ENCODE peak calls at places on chromosome 1, in five cellular contexts. Z is HCT116; W is foreskin fibroblast; A is activated naive CD4-positive, alpha-beta T cell; X is astrocyte of the spinal cord. L is an unnamed sample.

GRCh38 chr1:227577500-227577899 is 14.1 kb downstream of the ZNF678 start:
- DNase-seq in Z (no peak), W (no peak), A (no peak), X (no peak), L (no peak)

GRCh38 chr1:80218112-80218511 is 1211.6 kb upstream of the ADGRL4 start:
- DNase-seq in Z (peak; percentile 54), W (peak; percentile 59), A (no peak), X (peak; percentile 68), L (peak; percentile 55)

GRCh38 chr1:47433037-47433421 is 4.8 kb upstream of the FOXD2 start:
- DNase-seq in Z (no peak), W (no peak), A (no peak), X (no peak), L (no peak)

GRCh38 chr1:24082372-24082771 is 29.6 kb downstream of the MYOM3 start:
- DNase-seq in Z (no peak), W (no peak), A (no peak), X (no peak), L (no peak)

GRCh38 chr1:186875874-186876273 is 47.1 kb downstream of the PLA2G4A start:
- DNase-seq in Z (no peak), W (no peak), A (no peak), X (no peak), L (no peak)

GRCh38 chr1:187691439-187691838 is 862.7 kb downstream of the PLA2G4A start:
- DNase-seq in Z (peak; percentile 66), W (peak; percentile 92), A (no peak), X (peak; percentile 96), L (peak; percentile 96)

GRCh38 chr1:172122381-172122780 is 281.1 kb downstream of the DNM3 start:
- DNase-seq in Z (no peak), W (no peak), A (no peak), X (no peak), L (no peak)

GRCh38 chr1:6497215-6497866 is 5.9 kb upstream of the PLEKHG5 start:
- DNase-seq in Z (no peak), W (no peak), A (peak; percentile 48), X (no peak), L (no peak)

GRCh38 chr1:209651148-209651547 is 1.1 kb downstream of the LAMB3 start:
- DNase-seq in Z (peak; percentile 67), W (peak; percentile 74), A (no peak), X (peak; percentile 76), L (peak; percentile 86)

GRCh38 chr1:180594723-180595122 is 36.0 kb downstream of the OVAAL start:
- DNase-seq in Z (no peak), W (no peak), A (no peak), X (no peak), L (no peak)

GRCh38 chr1:25989440-25989839 is 8.4 kb downstream of the PAFAH2 start:
- DNase-seq in Z (no peak), W (no peak), A (no peak), X (no peak), L (no peak)

GRCh38 chr1:31327381-31327780 is 30.5 kb downstream of the ZCCHC17 start:
- DNase-seq in Z (no peak), W (peak; percentile 42), A (no peak), X (peak; percentile 19), L (no peak)

GRCh38 chr1:171912509-171913185 is 71.3 kb downstream of the DNM3 start:
- DNase-seq in Z (no peak), W (no peak), A (no peak), X (no peak), L (no peak)

GRCh38 chr1:36532810-36533401 is 50.2 kb upstream of the CSF3R start:
- DNase-seq in Z (no peak), W (no peak), A (no peak), X (no peak), L (no peak)

GRCh38 chr1:236039736-236040670 is 24.9 kb downstream of the NID1 start:
- DNase-seq in Z (no peak), W (no peak), A (no peak), X (peak; percentile 64), L (peak; percentile 93)

GRCh38 chr1:92975551-92976232 is 14.4 kb upstream of the DIPK1A start:
- DNase-seq in Z (no peak), W (no peak), A (no peak), X (no peak), L (no peak)

L was measured in HCEC 1CT.